ENCODE peak calls at places on chromosomes 4 and X, in four cellular contexts. One of them, this sample, is unnamed.

GRCh38 chr4:184397516-184398163 is 76.7 kb downstream of the IRF2 start:
- DNase-seq in H9: no peak
- DNase-seq in H1: no peak
- DNase-seq in IMR-90: no peak
- DNase-seq in this sample: no peak

GRCh38 chr4:18138076-18138665 is 116.6 kb upstream of the LCORL start:
- DNase-seq in H1: no peak
- DNase-seq in IMR-90: no peak
- DNase-seq in H9: no peak
- DNase-seq in this sample: no peak

GRCh38 chr4:97404876-97405523 is 738.3 kb downstream of the STPG2 start:
- DNase-seq in H9: no peak
- DNase-seq in IMR-90: no peak
- DNase-seq in H1: no peak
- DNase-seq in this sample: no peak

GRCh38 chr4:26459054-26459755 is 31.1 kb downstream of the CCKAR start:
- DNase-seq in H1: no peak
- DNase-seq in H9: no peak
- DNase-seq in IMR-90: peak; percentile 86
- DNase-seq in this sample: peak; percentile 73

GRCh38 chr4:22884157-22884556 is 191.4 kb downstream of the GBA3 start:
- DNase-seq in IMR-90: no peak
- DNase-seq in H9: no peak
- DNase-seq in H1: no peak
- DNase-seq in this sample: peak; percentile 34

GRCh38 chr4:103018391-103019318 is 850 bp downstream of the SLC9B1 start:
- DNase-seq in H1: no peak
- DNase-seq in H9: no peak
- DNase-seq in IMR-90: no peak
- DNase-seq in this sample: peak; percentile 44

GRCh38 chr4:110769578-110769977 is 146.7 kb upstream of the PITX2 start:
- DNase-seq in IMR-90: no peak
- DNase-seq in H9: no peak
- DNase-seq in H1: no peak
- DNase-seq in this sample: no peak

GRCh38 chr4:168648929-168649328 is 152.1 kb downstream of the PALLD start:
- DNase-seq in H9: no peak
- DNase-seq in IMR-90: peak; percentile 82
- DNase-seq in H1: no peak
- DNase-seq in this sample: peak; percentile 95

GRCh38 chr4:77193511-77194236 is 36.7 kb downstream of the CCNG2 start:
- DNase-seq in IMR-90: no peak
- DNase-seq in H9: peak; percentile 91
- DNase-seq in H1: peak; percentile 80
- DNase-seq in this sample: peak; percentile 88

GRCh38 chrX:46642145-46642544 is 68.6 kb downstream of the CHST7 start:
- DNase-seq in IMR-90: peak; percentile 17
- DNase-seq in H1: no peak
- DNase-seq in H9: no peak
- DNase-seq in this sample: peak; percentile 43

GRCh38 chr4:42359686-42360085 is 37.6 kb upstream of the SHISA3 start:
- DNase-seq in H1: no peak
- DNase-seq in IMR-90: peak; percentile 45
- DNase-seq in H9: no peak
- DNase-seq in this sample: no peak

GRCh38 chr4:111988514-111988913 is 156.7 kb upstream of the FAM241A start:
- DNase-seq in IMR-90: no peak
- DNase-seq in H9: no peak
- DNase-seq in H1: no peak
- DNase-seq in this sample: no peak

GRCh38 chrX:115047715-115048114 is 30.3 kb upstream of the IL13RA2 start:
- DNase-seq in IMR-90: no peak
- DNase-seq in H9: no peak
- DNase-seq in H1: no peak
- DNase-seq in this sample: no peak

GRCh38 chrX:121013897-121014455 is 28.4 kb upstream of the CT47A1 start:
- DNase-seq in IMR-90: no peak
- DNase-seq in H1: no peak
- DNase-seq in H9: no peak
- DNase-seq in this sample: no peak

GRCh38 chrX:110418857-110419249 is 60.2 kb downstream of the RTL9 start:
- DNase-seq in H9: no peak
- DNase-seq in H1: no peak
- DNase-seq in IMR-90: peak; percentile 86
- DNase-seq in this sample: no peak

GRCh38 chrX:103329991-103330390 is at the start of gene TCEAL7:
- DNase-seq in H1: no peak
- DNase-seq in H9: peak; percentile 59
- DNase-seq in IMR-90: peak; percentile 46
- DNase-seq in this sample: peak; percentile 67

GRCh38 chr4:138241281-138242075 is 671 bp downstream of the SLC7A11 start:
- DNase-seq in H9: no peak
- DNase-seq in H1: no peak
- DNase-seq in IMR-90: peak; percentile 38
- DNase-seq in this sample: no peak

GRCh38 chr4:17272154-17272553 is 239.7 kb downstream of the QDPR start:
- DNase-seq in H1: no peak
- DNase-seq in H9: no peak
- DNase-seq in IMR-90: peak; percentile 7
- DNase-seq in this sample: peak; percentile 82

GRCh38 chrX:30283456-30284200 is 25.6 kb downstream of the NR0B1 start:
- DNase-seq in IMR-90: peak; percentile 93
- DNase-seq in H1: no peak
- DNase-seq in H9: no peak
- DNase-seq in this sample: peak; percentile 64

GRCh38 chrX:8913665-8914409 is 112.7 kb upstream of the FAM9A start:
- DNase-seq in H1: no peak
- DNase-seq in H9: no peak
- DNase-seq in IMR-90: peak; percentile 47
- DNase-seq in this sample: no peak

GRCh38 chrX:1170243-1170642 is 42.2 kb downstream of the CRLF2 start:
- DNase-seq in H1: peak; percentile 40
- DNase-seq in H9: no peak
- DNase-seq in IMR-90: no peak
- DNase-seq in this sample: no peak

GRCh38 chr4:73653695-73654106 is 33.5 kb upstream of the RASSF6 start:
- DNase-seq in H9: no peak
- DNase-seq in H1: no peak
- DNase-seq in IMR-90: peak; percentile 62
- DNase-seq in this sample: peak; percentile 39

GRCh38 chrX:8304668-8305067 is 133.6 kb upstream of the VCX2 start:
- DNase-seq in H9: no peak
- DNase-seq in IMR-90: no peak
- DNase-seq in H1: no peak
- DNase-seq in this sample: no peak

GRCh38 chrX:77087529-77088169 is 359.5 kb upstream of the FGF16 start:
- DNase-seq in IMR-90: peak; percentile 10
- DNase-seq in H9: no peak
- DNase-seq in H1: no peak
- DNase-seq in this sample: no peak

GRCh38 chr4:181890031-181890430 is 353.2 kb upstream of the TENM3 start:
- DNase-seq in H1: no peak
- DNase-seq in IMR-90: no peak
- DNase-seq in H9: no peak
- DNase-seq in this sample: no peak

GRCh38 chrX:19810809-19811208 is 76.6 kb downstream of the SH3KBP1 start:
- DNase-seq in IMR-90: peak; percentile 48
- DNase-seq in H1: no peak
- DNase-seq in H9: no peak
- DNase-seq in this sample: no peak

GRCh38 chr4:34181311-34181808 is 2063.0 kb downstream of the ARAP2 start:
- DNase-seq in H9: no peak
- DNase-seq in H1: no peak
- DNase-seq in IMR-90: peak; percentile 91
- DNase-seq in this sample: no peak

GRCh38 chrX:107775000-107775733 is 420 bp downstream of the TSC22D3 start:
- DNase-seq in IMR-90: no peak
- DNase-seq in H9: no peak
- DNase-seq in H1: peak; percentile 47
- DNase-seq in this sample: no peak

GRCh38 chrX:134101636-134102035 is 116.2 kb upstream of the GPC3 start:
- DNase-seq in H1: no peak
- DNase-seq in IMR-90: no peak
- DNase-seq in H9: no peak
- DNase-seq in this sample: no peak

GRCh38 chr4:188918787-188919186 is 779.5 kb downstream of the TRIML1 start:
- DNase-seq in H9: no peak
- DNase-seq in H1: no peak
- DNase-seq in IMR-90: no peak
- DNase-seq in this sample: no peak

GRCh38 chrX:45623266-45623665 is 422.6 kb upstream of the DIPK2B start:
- DNase-seq in H9: no peak
- DNase-seq in IMR-90: peak; percentile 91
- DNase-seq in H1: no peak
- DNase-seq in this sample: no peak

GRCh38 chr4:113410686-113411085 is 350.9 kb downstream of the CAMK2D start:
- DNase-seq in H9: no peak
- DNase-seq in IMR-90: no peak
- DNase-seq in H1: no peak
- DNase-seq in this sample: no peak

GRCh38 chrX:119429471-119429870 is 30.3 kb downstream of the SLC25A43 start:
- DNase-seq in H1: no peak
- DNase-seq in IMR-90: no peak
- DNase-seq in H9: no peak
- DNase-seq in this sample: no peak

DNA sequence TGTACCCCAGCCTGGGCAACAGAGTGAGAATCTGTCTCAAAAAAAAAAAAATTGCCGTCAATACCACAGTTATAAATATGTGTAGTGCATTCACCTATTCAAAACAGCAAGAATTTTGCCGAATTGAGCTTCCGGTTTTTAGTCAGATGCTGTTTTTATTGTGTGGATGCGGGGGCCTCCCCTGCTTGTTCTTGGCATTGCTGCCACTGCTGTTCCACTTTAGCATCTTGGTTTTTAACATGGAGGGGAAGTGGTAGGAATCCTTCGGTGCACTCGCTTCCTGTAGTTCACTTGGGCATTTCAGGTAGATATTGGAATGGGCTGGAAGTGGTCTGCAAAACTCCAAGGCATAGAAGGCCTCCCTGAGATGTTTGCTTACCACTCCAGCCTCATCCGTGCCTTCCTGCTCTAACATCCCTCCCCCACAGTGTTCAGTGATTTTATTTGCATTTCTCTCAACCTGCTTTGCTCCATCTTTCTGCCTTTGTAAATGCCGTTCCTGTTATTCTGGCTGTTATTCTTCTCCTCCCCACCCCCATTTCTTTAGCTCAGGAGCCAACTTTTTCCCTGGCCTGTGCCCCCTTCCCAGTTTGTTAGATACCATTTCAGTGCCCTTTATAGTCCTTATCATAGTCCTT is 25.5 kb downstream of the MOB1B start:
- DNase-seq in H1: no peak
- DNase-seq in H9: no peak
- DNase-seq in IMR-90: no peak
- DNase-seq in this sample: no peak
- H3K9ac ChIP-seq in H1: no peak overlapping the region
- H3K9ac ChIP-seq in H9: no peak overlapping the region
- H3K9ac ChIP-seq in IMR-90: no peak overlapping the region
- H3K9ac ChIP-seq in this sample: no peak overlapping the region

DNA sequence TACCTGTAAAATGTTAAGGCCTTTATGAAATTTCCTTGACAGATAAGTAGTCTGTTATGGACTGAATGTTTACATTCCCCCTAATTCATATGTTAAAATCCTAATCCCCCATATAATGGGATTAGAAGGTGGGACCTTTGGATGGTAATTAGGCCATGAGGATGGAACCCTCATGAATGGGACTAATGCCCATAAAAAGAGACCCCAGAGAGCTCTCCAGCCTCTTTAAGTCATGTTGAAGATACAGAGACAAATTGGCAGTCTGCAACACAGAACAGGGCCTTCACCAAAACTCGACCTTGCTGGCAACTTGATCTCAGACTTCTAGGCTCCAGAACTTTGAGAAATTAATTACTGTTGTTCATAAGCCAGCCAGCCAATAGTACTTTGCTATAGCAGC is 1344.5 kb upstream of the PCDH7 start:
- DNase-seq in H9: no peak
- DNase-seq in IMR-90: no peak
- DNase-seq in H1: no peak
- DNase-seq in this sample: peak; percentile 4
- H3K56ac ChIP-seq in H9: no peak overlapping the region
- H3K56ac ChIP-seq in IMR-90: no peak overlapping the region
- H3K56ac ChIP-seq in H1: no peak overlapping the region
- H3K56ac ChIP-seq in this sample: no peak overlapping the region

GRCh38 chr4:107392380-107392779 is 327.7 kb downstream of the PAPSS1 start:
- DNase-seq in H1: no peak
- DNase-seq in H9: no peak
- DNase-seq in IMR-90: no peak
- DNase-seq in this sample: no peak

GRCh38 chr4:107389965-107390364 is 330.1 kb downstream of the PAPSS1 start:
- DNase-seq in H9: no peak
- DNase-seq in H1: no peak
- DNase-seq in IMR-90: no peak
- DNase-seq in this sample: no peak

GRCh38 chr4:107391009-107391629 is 328.9 kb downstream of the PAPSS1 start:
- DNase-seq in H9: no peak
- DNase-seq in H1: no peak
- DNase-seq in IMR-90: no peak
- DNase-seq in this sample: no peak

GRCh38 chr4:107392951-107393350 is 327.1 kb downstream of the PAPSS1 start:
- DNase-seq in H9: no peak
- DNase-seq in IMR-90: peak; percentile 1
- DNase-seq in H1: no peak
- DNase-seq in this sample: no peak

DNA sequence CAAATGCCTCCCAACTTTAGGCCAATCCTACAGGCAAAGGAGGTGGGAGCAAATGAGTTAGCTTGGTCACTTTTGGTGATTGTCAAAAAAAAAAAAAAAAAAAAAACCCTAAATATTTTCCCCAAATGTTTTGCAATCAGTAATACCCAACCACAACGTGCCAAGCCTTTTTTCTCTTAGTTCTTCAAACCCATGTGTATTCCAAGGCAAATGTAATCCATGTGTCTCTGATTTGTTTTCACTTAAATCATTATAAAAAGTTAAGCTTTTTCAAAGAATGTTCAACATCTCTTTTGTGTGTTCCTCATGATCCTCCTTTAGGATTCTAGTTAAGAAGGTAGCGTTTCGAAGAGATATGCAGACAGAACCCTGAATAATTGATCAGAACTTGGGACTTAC is 328.4 kb downstream of the PAPSS1 start:
- DNase-seq in IMR-90: no peak
- DNase-seq in H9: no peak
- DNase-seq in H1: no peak
- DNase-seq in this sample: no peak
- H3K9ac ChIP-seq in IMR-90: no peak overlapping the region
- H3K9ac ChIP-seq in H9: no peak overlapping the region
- H3K9ac ChIP-seq in H1: no peak overlapping the region
- H3K9ac ChIP-seq in this sample: no peak overlapping the region

DNA sequence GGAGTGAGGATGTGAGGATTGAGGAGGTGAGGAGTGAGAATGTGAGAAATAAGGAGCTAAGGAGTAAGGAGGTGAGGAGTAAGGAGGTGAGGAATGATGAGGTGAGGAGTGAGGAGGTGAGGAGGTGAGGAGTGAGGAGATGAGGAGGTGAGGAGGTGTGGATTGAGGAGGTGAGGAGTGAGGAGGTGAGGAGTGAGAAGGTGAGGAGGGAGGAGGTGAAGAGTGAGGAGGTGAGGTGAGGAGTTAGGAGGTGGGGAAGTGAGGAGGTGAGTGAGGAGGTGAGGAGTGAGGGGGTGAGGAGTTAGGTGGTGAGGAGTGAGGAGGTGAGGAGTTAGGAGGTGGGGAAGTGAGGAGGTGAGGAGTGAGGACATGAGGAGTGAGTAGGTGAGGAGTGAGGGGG is 74.8 kb upstream of the MXD4 start:
- DNase-seq in IMR-90: no peak
- DNase-seq in H1: no peak
- DNase-seq in H9: no peak
- DNase-seq in this sample: no peak
- H3K56ac ChIP-seq in IMR-90: no peak overlapping the region
- H3K56ac ChIP-seq in H1: no peak overlapping the region
- H3K56ac ChIP-seq in H9: no peak overlapping the region
- H3K56ac ChIP-seq in this sample: no peak overlapping the region

This sample was measured in mesendoderm.